ENCODE peak calls at places on chromosomes 3 and 15, in six cellular contexts. C is activated CD4-positive, alpha-beta T cell treated with anti-CD3 and anti-CD28 coated beads, Interleukin-2, amount 10 ng/mL, durations not matched to agents 7 days and 5 days; G is HS-27A; B is epithelial cell of prostate; L is LoVo; F is ACHN. R is an unnamed sample.
A peak's percentile ranks its signal among the peaks of the same experiment; 100 is the strongest.

GRCh38 chr3:51393564-51393963 is 2.5 kb downstream of the RBM15B start:
- DNase-seq in B (no peak), L (no peak), F (no peak), G (no peak), C (no peak), R (no peak)

GRCh38 chr15:71800835-71801745 is 9.3 kb upstream of the NR2E3 start:
- DNase-seq in B (no peak), F (peak; percentile 80), C (peak; percentile 33), G (peak; percentile 71), L (peak; percentile 72), R (peak; percentile 81)

GRCh38 chr15:66943456-66944095 is 121.8 kb upstream of the SMAD3 start:
- DNase-seq in C (no peak), F (no peak), G (no peak), L (no peak), B (no peak), R (no peak)

GRCh38 chr15:89143503-89144162 is 55.4 kb downstream of the ABHD2 start:
- DNase-seq in B (no peak), C (no peak), F (no peak), G (peak; percentile 66), L (no peak), R (peak; percentile 82)

GRCh38 chr15:51390932-51391432 is 49.5 kb downstream of the GLDN start:
- DNase-seq in L (no peak), B (no peak), F (no peak), G (no peak), C (no peak), R (no peak)

GRCh38 chr3:137866933-137867332 is 102.8 kb downstream of the SOX14 start:
- DNase-seq in C (no peak), B (no peak), G (no peak), L (no peak), F (no peak), R (no peak)

GRCh38 chr3:195761503-195762248 is 40.9 kb downstream of the MUC20 start:
- DNase-seq in L (no peak), C (no peak), G (no peak), B (no peak), F (no peak), R (no peak)

GRCh38 chr15:29182590-29182989 is 87.0 kb downstream of the NSMCE3 start:
- DNase-seq in L (no peak), G (no peak), F (no peak), B (no peak), C (no peak), R (no peak)

GRCh38 chr3:20772869-20773268 is 586.9 kb upstream of the SGO1 start:
- DNase-seq in L (no peak), F (no peak), B (no peak), G (no peak), C (no peak), R (no peak)

GRCh38 chr3:184511741-184512140 is 49.8 kb upstream of the EPHB3 start:
- DNase-seq in G (no peak), L (no peak), F (no peak), C (no peak), B (no peak), R (no peak)

GRCh38 chr3:61110576-61110975 is 140.7 kb downstream of the FHIT start:
- DNase-seq in B (no peak), F (no peak), L (no peak), G (no peak), C (peak; percentile 8), R (no peak)

GRCh38 chr3:101202640-101203039 is 117.7 kb downstream of the IMPG2 start:
- DNase-seq in G (no peak), L (no peak), C (no peak), B (no peak), F (no peak), R (no peak)

GRCh38 chr15:101528108-101528916 is 38.8 kb upstream of the PCSK6 start:
- DNase-seq in B (no peak), F (peak; percentile 40), C (no peak), L (peak; percentile 63), G (no peak), R (peak; percentile 3)

GRCh38 chr15:50065264-50065663 is 53.8 kb downstream of the ATP8B4 start:
- DNase-seq in L (no peak), F (no peak), C (no peak), G (no peak), B (no peak), R (no peak)

GRCh38 chr15:29835301-29835700 is 13.0 kb upstream of the TJP1 start:
- DNase-seq in C (no peak), F (no peak), L (no peak), B (no peak), G (no peak), R (peak; percentile 46)

GRCh38 chr15:40244961-40245523 is 6.2 kb downstream of the PAK6 start:
- DNase-seq in F (no peak), G (no peak), B (no peak), L (no peak), C (no peak), R (no peak)

GRCh38 chr3:127134887-127135240 is 58.1 kb upstream of the PRR23E start:
- DNase-seq in F (no peak), G (no peak), C (no peak), B (no peak), L (no peak), R (no peak)

GRCh38 chr3:45234250-45234649 is 8.2 kb upstream of the TMEM158 start:
- DNase-seq in C (no peak), F (no peak), B (no peak), L (no peak), G (no peak), R (no peak)

GRCh38 chr3:134685881-134686802 is 35.3 kb upstream of the KY start:
- DNase-seq in L (no peak), G (no peak), F (no peak), C (no peak), B (no peak), R (peak; percentile 78)

GRCh38 chr3:32457971-32458471 is 44.6 kb downstream of the CMTM6 start:
- DNase-seq in F (no peak), L (no peak), B (no peak), C (peak; percentile 70), G (no peak), R (no peak)